ENCODE peak calls at places on chromosomes 4 and X, in six cellular contexts. F, Q, L, G, S and K are unnamed samples.

GRCh38 chr4:158871050-158871724 is 102.4 kb downstream of the FNIP2 start:
- DNase-seq in S (no peak), Q (peak), L (no peak), F (no peak), G (no peak), K (no peak)

GRCh38 chr4:140157341-140157740 is 3.4 kb upstream of the MAML3 start:
- DNase-seq in F (no peak), Q (no peak), L (no peak), S (no peak), G (no peak), K (no peak)

GRCh38 chrX:11665144-11666040 is at the start of gene ARHGAP6:
- DNase-seq in Q (peak), G (no peak), L (peak), F (peak), S (peak), K (peak)

GRCh38 chr4:183407128-183407585 is 37.3 kb upstream of the CDKN2AIP start:
- DNase-seq in L (peak), S (peak), Q (peak), G (peak), F (peak), K (peak)

GRCh38 chr4:147160908-147161513 is 215.3 kb upstream of the TTC29 start:
- DNase-seq in F (peak), G (no peak), L (peak), S (peak), Q (peak), K (peak)

GRCh38 chrX:48945517-48946348 is 11.7 kb downstream of the OTUD5 start:
- DNase-seq in F (peak), S (peak), Q (peak), L (peak), G (no peak), K (peak)

GRCh38 chrX:10390187-10390586 is 230.2 kb downstream of the MID1 start:
- DNase-seq in G (no peak), S (no peak), F (no peak), L (no peak), Q (no peak), K (no peak)

GRCh38 chr4:173252024-173252935 is 81.9 kb downstream of the HMGB2 start:
- DNase-seq in L (peak), S (peak), G (no peak), Q (peak), F (peak), K (peak)

GRCh38 chrX:1248381-1249061 is 20.1 kb upstream of the CSF2RA start:
- DNase-seq in G (no peak), L (no peak), Q (no peak), S (no peak), F (no peak), K (no peak)

GRCh38 chrX:18410038-18410437 is 15.4 kb upstream of the CDKL5 start:
- DNase-seq in F (no peak), L (peak), G (no peak), S (no peak), Q (peak), K (peak)

GRCh38 chrX:54978448-54978847 is 15.5 kb downstream of the PFKFB1 start:
- DNase-seq in G (no peak), S (no peak), L (peak), Q (peak), F (no peak), K (peak)

GRCh38 chr4:110668463-110669245 is 45.8 kb upstream of the PITX2 start:
- DNase-seq in F (no peak), G (no peak), L (no peak), Q (no peak), S (no peak), K (no peak)

GRCh38 chr4:153148796-153149195 is 55.4 kb upstream of the TRIM2 start:
- DNase-seq in Q (no peak), F (no peak), G (no peak), L (no peak), S (no peak), K (no peak)

GRCh38 chrX:153560000-153560399 is 38.9 kb downstream of the CCNQ start:
- DNase-seq in G (no peak), S (no peak), F (no peak), Q (peak), L (no peak), K (peak)

GRCh38 chr4:123676550-123677229 is 280.1 kb downstream of the SPRY1 start:
- DNase-seq in L (no peak), Q (no peak), G (no peak), S (no peak), F (no peak), K (no peak)

GRCh38 chr4:76011700-76012387 is 4.5 kb upstream of the CXCL9 start:
- DNase-seq in S (peak), L (peak), Q (peak), G (no peak), F (no peak), K (peak)

GRCh38 chr4:165814256-165815010 is 58.6 kb upstream of the TLL1 start:
- DNase-seq in F (no peak), S (no peak), L (peak), Q (peak), G (no peak), K (peak)

GRCh38 chr4:167614866-167615265 is 380.6 kb upstream of the SPOCK3 start:
- DNase-seq in Q (peak), S (no peak), L (no peak), G (no peak), F (no peak), K (no peak)

GRCh38 chrX:331145-331771 is 12.7 kb upstream of the GTPBP6 start:
- DNase-seq in F (no peak), S (no peak), L (peak), Q (peak), G (no peak), K (peak)

GRCh38 chr4:157706134-157706533 is 466.7 kb downstream of the GASK1B start:
- DNase-seq in L (no peak), S (no peak), G (no peak), Q (no peak), F (no peak), K (no peak)

GRCh38 chrX:26613951-26614350 is 398.0 kb downstream of the MAGEB5 start:
- DNase-seq in L (no peak), F (no peak), G (no peak), S (no peak), Q (peak), K (no peak)

GRCh38 chr4:123767801-123768200 is 371.2 kb downstream of the SPRY1 start:
- DNase-seq in S (no peak), L (no peak), Q (no peak), F (no peak), G (no peak), K (no peak)

GRCh38 chr4:10079951-10080873 is 36.4 kb downstream of the WDR1 start:
- DNase-seq in G (no peak), F (no peak), Q (no peak), S (no peak), L (no peak), K (no peak)

GRCh38 chrX:97587171-97587570 is 703.5 kb downstream of the RPA4 start:
- DNase-seq in G (no peak), F (no peak), S (no peak), L (no peak), Q (no peak), K (no peak)

GRCh38 chr4:106763044-106763443 is 273.1 kb downstream of the DKK2 start:
- DNase-seq in S (peak), Q (peak), F (peak), L (peak), G (no peak), K (peak)

GRCh38 chrX:13778916-13779315 is 38.0 kb downstream of the GPM6B start:
- DNase-seq in S (peak), F (no peak), G (no peak), L (peak), Q (peak), K (peak)

GRCh38 chr4:11507920-11508319 is 79.2 kb upstream of the HS3ST1 start:
- DNase-seq in L (no peak), F (no peak), Q (no peak), S (no peak), G (no peak), K (no peak)